ENCODE peak calls at places on chromosomes 6 and 20, in ten cellular contexts. Y, G, I, W, Z, T, H, N, R and J are unnamed samples.

GRCh38 chr6:92231220-92231701 is 1188.1 kb downstream of the EPHA7 start:
- DNase-seq in Y (no peak), G (peak), I (no peak), W (no peak), Z (no peak), T (no peak), H (no peak), N (no peak), R (no peak), J (no peak)

GRCh38 chr6:132054525-132054924 is 103.4 kb upstream of the CCN2 start:
- DNase-seq in Y (peak), G (no peak), I (no peak), W (no peak), Z (no peak), T (no peak), H (no peak), N (no peak), R (no peak), J (no peak)

GRCh38 chr6:71245265-71246049 is 43.2 kb upstream of the OGFRL1 start:
- DNase-seq in Y (no peak), G (no peak), I (no peak), W (no peak), Z (no peak), T (no peak), H (no peak), N (no peak), R (no peak), J (no peak)

GRCh38 chr6:165744515-165745228 is 81.6 kb upstream of the PDE10A start:
- DNase-seq in Y (no peak), G (no peak), I (no peak), W (no peak), Z (peak), T (no peak), H (no peak), N (no peak), R (no peak), J (no peak)

GRCh38 chr6:56593801-56594318 is 48.8 kb downstream of the DST start:
- DNase-seq in Y (peak), G (peak), I (no peak), W (no peak), Z (peak), T (no peak), H (no peak), N (no peak), R (no peak), J (no peak)

GRCh38 chr6:29553268-29554057 is 6.1 kb downstream of the UBD start:
- DNase-seq in Y (peak), G (no peak), I (no peak), W (no peak), Z (peak), T (peak), H (peak), N (no peak), R (peak), J (peak)

GRCh38 chr6:3195695-3196497 is 31.6 kb downstream of the TUBB2B start:
- DNase-seq in Y (no peak), G (no peak), I (no peak), W (no peak), Z (no peak), T (no peak), H (peak), N (no peak), R (no peak), J (no peak)

GRCh38 chr6:155079985-155080452 is 84.9 kb downstream of the TIAM2 start:
- DNase-seq in Y (no peak), G (no peak), I (no peak), W (no peak), Z (no peak), T (no peak), H (no peak), N (no peak), R (no peak), J (no peak)

GRCh38 chr20:52801628-52802006 is 170.5 kb upstream of the TSHZ2 start:
- DNase-seq in Y (no peak), G (no peak), I (no peak), W (no peak), Z (no peak), T (no peak), H (no peak), N (no peak), R (no peak), J (no peak)

GRCh38 chr20:54545959-54546358 is 70.6 kb downstream of the DOK5 start:
- DNase-seq in Y (peak), G (no peak), I (no peak), W (no peak), Z (peak), T (no peak), H (no peak), N (no peak), R (no peak), J (no peak)

GRCh38 chr6:15547379-15547778 is 115.4 kb downstream of the DTNBP1 start:
- DNase-seq in Y (no peak), G (no peak), I (no peak), W (no peak), Z (peak), T (no peak), H (no peak), N (no peak), R (no peak), J (no peak)

GRCh38 chr6:118177720-118178119 is 270.7 kb downstream of the SLC35F1 start:
- DNase-seq in Y (no peak), G (no peak), I (no peak), W (no peak), Z (no peak), T (no peak), H (no peak), N (no peak), R (no peak), J (no peak)

GRCh38 chr6:41682056-41682477 is 43.8 kb downstream of the MDFI start:
- DNase-seq in Y (peak), G (peak), I (peak), W (peak), Z (peak), T (peak), H (peak), N (peak), R (peak), J (peak)

GRCh38 chr6:122995930-122996796 is at the start of gene CLVS2:
- DNase-seq in Y (peak), G (no peak), I (no peak), W (no peak), Z (peak), T (no peak), H (peak), N (no peak), R (no peak), J (no peak)

GRCh38 chr6:68778356-68779020 is 143.4 kb downstream of the ADGRB3 start:
- DNase-seq in Y (peak), G (peak), I (no peak), W (peak), Z (peak), T (peak), H (peak), N (no peak), R (no peak), J (no peak)

GRCh38 chr6:159916752-159917151 is 26.0 kb downstream of the MAS1 start:
- DNase-seq in Y (no peak), G (no peak), I (no peak), W (no peak), Z (no peak), T (no peak), H (no peak), N (no peak), R (no peak), J (no peak)

GRCh38 chr20:32485770-32486248 is 99.3 kb downstream of the NOL4L start:
- DNase-seq in Y (no peak), G (no peak), I (no peak), W (no peak), Z (no peak), T (no peak), H (no peak), N (no peak), R (no peak), J (no peak)

GRCh38 chr6:25423358-25423757 is 144.2 kb downstream of the CARMIL1 start:
- DNase-seq in Y (no peak), G (no peak), I (no peak), W (no peak), Z (no peak), T (no peak), H (no peak), N (no peak), R (no peak), J (no peak)

GRCh38 chr20:56628015-56628872 is 862 bp upstream of the TFAP2C start:
- DNase-seq in Y (no peak), G (peak), I (no peak), W (no peak), Z (peak), T (no peak), H (peak), N (peak), R (peak), J (no peak)

GRCh38 chr6:107064579-107065065 is 36.6 kb downstream of the MTRES1 start:
- DNase-seq in Y (peak), G (peak), I (no peak), W (no peak), Z (peak), T (peak), H (no peak), N (no peak), R (peak), J (no peak)

GRCh38 chr6:169008641-169009040 is 245.0 kb downstream of the THBS2 start:
- DNase-seq in Y (no peak), G (no peak), I (no peak), W (no peak), Z (peak), T (no peak), H (no peak), N (no peak), R (no peak), J (no peak)

GRCh38 chr6:15363523-15364400 is 117.9 kb downstream of the JARID2 start:
- DNase-seq in Y (no peak), G (no peak), I (no peak), W (no peak), Z (no peak), T (no peak), H (no peak), N (no peak), R (no peak), J (no peak)

GRCh38 chr6:90454835-90455427 is 131.9 kb downstream of the MAP3K7 start:
- DNase-seq in Y (no peak), G (no peak), I (no peak), W (no peak), Z (no peak), T (no peak), H (no peak), N (no peak), R (no peak), J (no peak)

GRCh38 chr6:26445934-26446667 is 5.8 kb downstream of the BTN3A3 start:
- DNase-seq in Y (no peak), G (peak), I (no peak), W (no peak), Z (no peak), T (no peak), H (no peak), N (no peak), R (no peak), J (no peak)

GRCh38 chr20:44137210-44137781 is 49.7 kb downstream of the JPH2 start:
- DNase-seq in Y (peak), G (no peak), I (no peak), W (no peak), Z (peak), T (peak), H (no peak), N (no peak), R (no peak), J (no peak)

GRCh38 chr6:137402143-137402542 is 92.1 kb downstream of the OLIG3 start:
- DNase-seq in Y (no peak), G (no peak), I (no peak), W (no peak), Z (no peak), T (no peak), H (no peak), N (no peak), R (no peak), J (no peak)

GRCh38 chr6:29762781-29763214 is 39.6 kb downstream of the HLA-F start:
- DNase-seq in Y (peak), G (no peak), I (no peak), W (no peak), Z (no peak), T (no peak), H (no peak), N (no peak), R (no peak), J (no peak)

GRCh38 chr6:4583026-4583425 is 193.2 kb upstream of the CDYL start:
- DNase-seq in Y (no peak), G (no peak), I (no peak), W (no peak), Z (no peak), T (no peak), H (no peak), N (no peak), R (no peak), J (no peak)

GRCh38 chr20:43926287-43926686 is 11.6 kb downstream of the TOX2 start:
- DNase-seq in Y (no peak), G (no peak), I (no peak), W (no peak), Z (no peak), T (no peak), H (no peak), N (no peak), R (no peak), J (no peak)

GRCh38 chr6:4402477-4402976 is 267.2 kb upstream of the ECI2 start:
- DNase-seq in Y (peak), G (no peak), I (no peak), W (no peak), Z (peak), T (peak), H (no peak), N (peak), R (no peak), J (no peak)

GRCh38 chr6:44576132-44576601 is 188.7 kb downstream of the CDC5L start:
- DNase-seq in Y (peak), G (no peak), I (no peak), W (no peak), Z (peak), T (no peak), H (no peak), N (no peak), R (no peak), J (no peak)

GRCh38 chr6:152313542-152314482 is 323.4 kb downstream of the SYNE1 start:
- DNase-seq in Y (peak), G (no peak), I (no peak), W (no peak), Z (peak), T (peak), H (no peak), N (no peak), R (no peak), J (no peak)